ENCODE peak calls at places on chromosomes 16 and 17, in four cellular contexts. M, A, T and S are unnamed samples.

GRCh38 chr16:2339521-2340484 is 725 bp downstream of the ABCA3 start:
- DNase-seq in M (peak; percentile 55), A (peak; percentile 82), T (peak; percentile 52), S (peak; percentile 52)

GRCh38 chr17:51487947-51488346 is 227.6 kb downstream of the UTP18 start:
- DNase-seq in M (no peak), A (no peak), T (no peak), S (no peak)

GRCh38 chr17:55161935-55162555 is 102.7 kb upstream of the HLF start:
- DNase-seq in M (no peak), A (no peak), T (no peak), S (no peak)

GRCh38 chr17:49565948-49566491 is 9.7 kb upstream of the NXPH3 start:
- DNase-seq in M (peak; percentile 75), A (peak; percentile 88), T (peak; percentile 74), S (peak; percentile 89)

GRCh38 chr17:1239210-1239609 is 31.0 kb upstream of the BHLHA9 start:
- DNase-seq in M (no peak), A (no peak), T (no peak), S (no peak)

GRCh38 chr17:80727409-80727755 is 182.7 kb downstream of the RPTOR start:
- DNase-seq in M (no peak), A (no peak), T (no peak), S (no peak)

GRCh38 chr16:72099377-72099818 is 5.8 kb downstream of the DHX38 start:
- DNase-seq in M (peak; percentile 63), A (no peak), T (no peak), S (no peak)

GRCh38 chr16:20878682-20879147 is 21.4 kb downstream of the DCUN1D3 start:
- DNase-seq in M (no peak), A (no peak), T (no peak), S (no peak)

GRCh38 chr17:80737106-80738019 is 192.7 kb downstream of the RPTOR start:
- DNase-seq in M (no peak), A (peak; percentile 66), T (no peak), S (no peak)

GRCh38 chr17:386145-386876 is 33.7 kb upstream of the RPH3AL start:
- DNase-seq in M (peak; percentile 71), A (peak; percentile 87), T (peak; percentile 84), S (peak; percentile 83)

GRCh38 chr17:588519-588918 is 126.1 kb downstream of the VPS53 start:
- DNase-seq in M (no peak), A (no peak), T (no peak), S (no peak)

GRCh38 chr17:44921122-44921882 is 6.0 kb upstream of the GFAP start:
- DNase-seq in M (no peak), A (peak; percentile 22), T (peak; percentile 60), S (no peak)

GRCh38 chr16:19757762-19758595 is 39.9 kb downstream of the IQCK start:
- DNase-seq in M (no peak), A (no peak), T (no peak), S (no peak)

GRCh38 chr17:82497483-82498405 is 21.8 kb upstream of the FOXK2 start:
- DNase-seq in M (peak; percentile 30), A (peak; percentile 68), T (no peak), S (peak; percentile 63)

GRCh38 chr17:67531291-67531690 is 154.2 kb downstream of the PITPNC1 start:
- DNase-seq in M (peak; percentile 35), A (no peak), T (peak; percentile 22), S (no peak)

GRCh38 chr17:1843947-1844346 is 14.1 kb downstream of the RPA1 start:
- DNase-seq in M (no peak), A (no peak), T (no peak), S (no peak)

GRCh38 chr17:71024172-71024571 is 854.8 kb downstream of the KCNJ2 start:
- DNase-seq in M (no peak), A (no peak), T (no peak), S (no peak)

GRCh38 chr17:27577124-27577761 is 53.7 kb upstream of the LGALS9 start:
- DNase-seq in M (no peak), A (no peak), T (no peak), S (no peak)

GRCh38 chr17:61259360-61259759 is 140.3 kb upstream of the TBX2 start:
- DNase-seq in M (no peak), A (no peak), T (no peak), S (no peak)

GRCh38 chr16:88264641-88265285 is 118.0 kb upstream of the ZNF469 start:
- DNase-seq in M (peak; percentile 92), A (peak; percentile 95), T (peak; percentile 93), S (peak; percentile 95)

GRCh38 chr17:44137891-44138709 is 3.6 kb upstream of the HROB start:
- DNase-seq in M (peak; percentile 64), A (peak; percentile 73), T (peak; percentile 63), S (peak; percentile 90)

GRCh38 chr17:58823051-58823525 is 67.4 kb downstream of the PPM1E start:
- DNase-seq in M (no peak), A (no peak), T (no peak), S (no peak)

DNA sequence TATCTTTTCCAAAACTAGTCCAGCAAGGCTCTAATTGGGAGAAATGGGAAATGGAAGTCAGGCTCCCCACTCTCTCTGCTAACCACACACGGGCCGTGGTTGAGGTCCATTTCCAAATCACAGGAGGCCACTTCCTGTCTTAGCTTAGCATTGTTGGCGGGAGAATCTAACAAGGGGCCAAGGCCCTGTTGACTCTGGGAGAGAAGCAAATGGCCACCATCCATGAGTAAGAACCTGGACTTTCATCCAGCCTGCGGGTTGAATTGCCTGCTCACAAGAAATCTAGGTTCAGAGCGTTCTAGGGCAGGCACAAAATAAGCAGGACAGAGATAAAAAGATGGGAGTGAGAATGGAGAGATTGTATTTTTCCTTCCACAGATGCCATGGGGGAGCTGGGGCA is 5.7 kb downstream of the FAM20A start:
- DNase-seq in M (no peak), A (no peak), T (no peak), S (peak; percentile 56)
- H3K27ac ChIP-seq in M (no peak overlapping the region), A (no peak overlapping the region), T (peak overlapping the region; percentile 57), S (no peak overlapping the region)

GRCh38 chr16:4989391-4990006 is 31.4 kb downstream of the SEC14L5 start:
- DNase-seq in M (no peak), A (peak; percentile 1), T (no peak), S (no peak)

GRCh38 chr16:4987250-4987579 is 29.1 kb downstream of the SEC14L5 start:
- DNase-seq in M (no peak), A (no peak), T (no peak), S (no peak)

GRCh38 chr16:4988647-4989046 is 30.5 kb downstream of the SEC14L5 start:
- DNase-seq in M (no peak), A (peak; percentile 3), T (no peak), S (no peak)

GRCh38 chr16:4990415-4990814 is 32.3 kb downstream of the SEC14L5 start:
- DNase-seq in M (no peak), A (peak; percentile 10), T (no peak), S (no peak)

DNA sequence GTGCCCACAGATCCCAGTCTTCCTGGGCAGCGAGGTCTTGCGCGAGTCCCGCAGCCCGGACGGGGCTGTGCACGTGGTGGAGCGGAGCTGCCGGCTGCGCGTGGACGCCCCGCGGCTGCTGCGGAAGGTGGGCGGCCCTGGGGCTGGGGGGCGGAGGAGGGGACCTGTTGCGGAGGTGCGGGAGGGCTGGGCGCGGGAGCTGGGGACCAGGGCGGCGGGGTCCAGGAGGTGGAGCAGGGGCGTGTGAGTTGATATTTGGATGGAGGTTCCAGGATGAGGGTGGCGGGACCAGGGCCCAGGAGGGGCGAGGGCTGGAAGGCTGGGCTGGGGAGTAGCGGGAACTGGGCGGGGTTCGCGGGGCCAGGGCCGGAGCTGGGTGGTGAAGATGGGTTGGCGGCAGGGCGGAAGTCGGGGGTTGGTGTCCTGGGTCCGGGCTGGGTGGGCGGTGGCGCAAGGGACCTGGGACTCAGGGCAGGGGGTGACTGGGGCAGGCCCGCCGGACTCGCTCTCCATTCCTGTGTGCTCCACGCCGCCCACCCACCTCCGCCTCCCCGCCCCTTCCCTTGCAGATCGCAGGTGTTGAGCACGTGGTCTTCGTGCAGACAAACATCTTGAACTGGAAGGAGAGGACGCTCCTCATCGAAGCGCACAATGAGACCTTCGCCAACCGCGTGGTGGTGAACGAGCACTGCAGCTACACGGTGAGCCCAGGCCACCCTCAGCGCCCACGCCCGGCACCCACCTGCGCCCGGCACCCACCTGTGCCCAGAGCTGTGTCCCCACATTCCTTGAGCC is 29.6 kb downstream of the SEC14L5 start:
- DNase-seq in M (no peak), A (peak; percentile 38), T (no peak), S (no peak)
- H3K4me3 ChIP-seq in M (no peak overlapping the region), A (no peak overlapping the region), T (peak overlapping the region; percentile 48), S (no peak overlapping the region)

GRCh38 chr17:77494664-77495435 is 354.1 kb downstream of the SEC14L1 start:
- DNase-seq in M (peak; percentile 67), A (peak; percentile 84), T (peak; percentile 77), S (peak; percentile 73)
- H3K27ac ChIP-seq in M (no peak overlapping the region), A (no peak overlapping the region), T (peak overlapping the region; percentile 21), S (no peak overlapping the region)

DNA sequence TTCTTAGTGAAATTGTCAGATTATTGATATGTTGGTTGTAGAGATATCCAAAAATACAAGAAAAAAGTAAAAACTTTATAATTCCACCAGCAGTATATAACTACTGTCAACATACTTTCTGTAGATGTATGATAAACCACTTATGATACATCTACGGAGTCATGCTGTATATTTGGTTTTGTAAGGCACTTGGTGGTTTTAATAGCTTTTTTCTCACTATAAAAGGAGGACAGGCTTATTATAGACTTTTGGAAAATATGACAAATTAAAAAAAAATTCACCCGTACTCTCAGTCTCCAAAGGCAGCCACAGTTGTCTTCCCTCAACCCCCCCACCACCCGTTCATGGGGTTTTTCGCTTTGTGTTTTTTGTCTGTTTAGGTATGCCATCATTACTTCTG is 14.8 kb downstream of the RAI1 start:
- DNase-seq in M (no peak), A (no peak), T (no peak), S (no peak)
- H3K4me3 ChIP-seq in M (no peak overlapping the region), A (no peak overlapping the region), T (no peak overlapping the region), S (no peak overlapping the region)

GRCh38 chr16:50338371-50339231 is 30.2 kb downstream of the BRD7 start:
- DNase-seq in M (no peak), A (no peak), T (no peak), S (no peak)

GRCh38 chr16:50334106-50334975 is 34.4 kb downstream of the BRD7 start:
- DNase-seq in M (no peak), A (no peak), T (no peak), S (no peak)

GRCh38 chr16:50336884-50337283 is 31.9 kb downstream of the BRD7 start:
- DNase-seq in M (no peak), A (no peak), T (no peak), S (no peak)

GRCh38 chr16:50332599-50332998 is 36.2 kb downstream of the BRD7 start:
- DNase-seq in M (no peak), A (no peak), T (no peak), S (no peak)

GRCh38 chr16:50335198-50335958 is 33.4 kb downstream of the BRD7 start:
- DNase-seq in M (no peak), A (no peak), T (no peak), S (no peak)
- H3K27ac ChIP-seq in M (no peak overlapping the region), A (no peak overlapping the region), T (no peak overlapping the region), S (no peak overlapping the region)

GRCh38 chr16:86300746-86301480 is 209.4 kb upstream of the FOXF1 start:
- DNase-seq in M (no peak), A (no peak), T (no peak), S (no peak)
- H3K4me3 ChIP-seq in M (no peak overlapping the region), A (peak overlapping the region; percentile 33), T (no peak overlapping the region), S (no peak overlapping the region)

DNA sequence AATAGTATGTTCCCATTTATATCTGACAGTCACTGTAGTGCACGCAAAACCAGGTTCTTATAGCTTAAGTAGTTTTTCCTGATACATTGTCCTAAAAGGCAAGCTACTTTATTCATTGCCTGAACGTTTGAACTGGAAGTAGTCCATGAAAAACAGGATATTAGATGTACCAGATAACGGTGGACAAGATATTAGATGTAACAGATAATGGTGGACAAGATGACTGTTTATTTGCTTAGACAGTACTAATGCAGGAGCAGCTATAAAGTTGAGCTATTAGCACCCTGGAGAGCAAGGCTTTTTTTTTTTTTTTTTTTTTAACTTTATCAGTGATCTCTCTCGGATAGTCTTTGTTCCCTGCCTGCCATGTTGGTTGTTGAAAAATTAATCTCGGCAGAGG is 17.5 kb upstream of the TBKBP1 start:
- DNase-seq in M (no peak), A (no peak), T (no peak), S (no peak)
- H3K27ac ChIP-seq in M (no peak overlapping the region), A (no peak overlapping the region), T (no peak overlapping the region), S (no peak overlapping the region)